ENCODE peak calls at places on chromosome 12, in six cellular contexts. E, F, O, W, P and S are unnamed samples.
A peak's percentile ranks its signal among the peaks of the same experiment; 100 is the strongest.

GRCh38 chr12:25744334-25744733 is 191.3 kb upstream of the LMNTD1 start:
- DNase-seq in E (no peak), F (no peak), O (peak; percentile 37), W (no peak), P (no peak), S (no peak)

GRCh38 chr12:104747956-104748355 is 210.1 kb downstream of the SLC41A2 start:
- DNase-seq in O (no peak), F (no peak), P (no peak), W (no peak), E (no peak), S (no peak)

GRCh38 chr12:128789356-128789929 is 34.3 kb downstream of the SLC15A4 start:
- DNase-seq in F (peak; percentile 68), O (no peak), E (no peak), P (peak; percentile 47), W (no peak), S (no peak)

GRCh38 chr12:52200086-52200782 is 8.4 kb upstream of the KRT80 start:
- DNase-seq in E (no peak), W (no peak), P (no peak), O (no peak), F (no peak), S (no peak)

GRCh38 chr12:3761116-3761770 is 8.3 kb upstream of the CRACR2A start:
- DNase-seq in P (no peak), W (no peak), F (no peak), O (no peak), E (no peak), S (no peak)

GRCh38 chr12:19181666-19182426 is 52.3 kb downstream of the PLEKHA5 start:
- DNase-seq in F (no peak), O (peak; percentile 47), E (no peak), P (no peak), W (no peak), S (no peak)

GRCh38 chr12:127941332-127941731 is 325.6 kb upstream of the TMEM132C start:
- DNase-seq in W (no peak), O (no peak), F (no peak), E (no peak), P (no peak), S (no peak)

GRCh38 chr12:90235642-90236041 is 527.0 kb upstream of the ATP2B1 start:
- DNase-seq in W (no peak), F (no peak), E (no peak), P (no peak), O (peak; percentile 58), S (no peak)

GRCh38 chr12:389138-390096 is at the start of gene KDM5A:
- DNase-seq in E (no peak), F (peak; percentile 96), W (no peak), O (peak; percentile 97), P (peak; percentile 96), S (peak; percentile 83)

GRCh38 chr12:65510584-65511050 is 232.1 kb downstream of the MSRB3 start:
- DNase-seq in E (no peak), W (no peak), P (no peak), O (no peak), F (no peak), S (no peak)

GRCh38 chr12:102459314-102459713 is 21.0 kb downstream of the IGF1 start:
- DNase-seq in P (no peak), E (no peak), F (no peak), O (no peak), W (no peak), S (no peak)

GRCh38 chr12:87953257-87953860 is 75.8 kb downstream of the C12orf50 start:
- DNase-seq in P (peak; percentile 26), W (peak; percentile 40), F (peak; percentile 5), E (peak; percentile 25), O (peak; percentile 56), S (no peak)

GRCh38 chr12:67917811-67918210 is 71.4 kb upstream of the IFNG-AS1 start:
- DNase-seq in P (no peak), F (no peak), O (no peak), E (no peak), W (no peak), S (no peak)

GRCh38 chr12:54629925-54630324 is 4.8 kb downstream of the LACRT start:
- DNase-seq in E (no peak), O (no peak), F (no peak), W (no peak), P (no peak), S (no peak)

GRCh38 chr12:113236539-113237354 is 15.5 kb downstream of the TPCN1 start:
- DNase-seq in P (peak; percentile 34), O (peak; percentile 23), W (no peak), E (no peak), F (no peak), S (peak; percentile 25)

GRCh38 chr12:114476159-114476558 is 70.2 kb upstream of the TBX5 start:
- DNase-seq in O (peak; percentile 81), P (no peak), W (no peak), E (no peak), F (no peak), S (no peak)

GRCh38 chr12:117521327-117521726 is 159.9 kb upstream of the NOS1 start:
- DNase-seq in E (no peak), O (peak; percentile 49), F (no peak), P (no peak), W (no peak), S (no peak)

GRCh38 chr12:120249266-120249874 is 16.2 kb downstream of the PXN start:
- DNase-seq in W (no peak), P (no peak), E (no peak), F (no peak), O (no peak), S (no peak)

GRCh38 chr12:104737682-104738370 is 220.3 kb downstream of the SLC41A2 start:
- DNase-seq in E (peak; percentile 11), F (no peak), O (no peak), W (no peak), P (no peak), S (no peak)

GRCh38 chr12:95820096-95820703 is 29.6 kb upstream of the NTN4 start:
- DNase-seq in F (no peak), P (peak; percentile 49), W (peak; percentile 61), O (peak; percentile 76), E (no peak), S (no peak)

GRCh38 chr12:93029091-93029490 is 100.0 kb upstream of the EEA1 start:
- DNase-seq in O (no peak), P (no peak), F (no peak), E (no peak), W (no peak), S (no peak)

GRCh38 chr12:89138048-89138852 is 214.1 kb downstream of the DUSP6 start:
- DNase-seq in O (peak; percentile 76), E (no peak), P (no peak), W (no peak), F (no peak), S (no peak)

GRCh38 chr12:12999276-12999958 is 648 bp downstream of the HEBP1 start:
- DNase-seq in W (no peak), F (no peak), P (no peak), E (no peak), O (peak; percentile 49), S (no peak)

GRCh38 chr12:53750812-53751335 is 905 bp downstream of the CISTR start:
- DNase-seq in P (no peak), O (peak; percentile 43), W (no peak), E (no peak), F (peak; percentile 66), S (no peak)

GRCh38 chr12:77736219-77736965 is 94.3 kb upstream of the NAV3 start:
- DNase-seq in W (no peak), P (no peak), F (no peak), E (no peak), O (no peak), S (no peak)

GRCh38 chr12:115383668-115384067 is 699.7 kb upstream of the TBX3 start:
- DNase-seq in P (no peak), F (no peak), E (no peak), W (no peak), O (peak; percentile 82), S (peak; percentile 6)

GRCh38 chr12:92593734-92594402 is 108.9 kb upstream of the PLEKHG7 start:
- DNase-seq in O (peak; percentile 96), P (peak; percentile 15), F (peak; percentile 84), E (no peak), W (no peak), S (no peak)

GRCh38 chr12:95096852-95097251 is 23.4 kb upstream of the NR2C1 start:
- DNase-seq in E (peak; percentile 70), O (no peak), W (no peak), F (no peak), P (no peak), S (peak; percentile 33)

GRCh38 chr12:26124491-26125450 is at the start of gene BHLHE41:
- DNase-seq in E (no peak), P (peak; percentile 85), W (no peak), O (peak; percentile 76), F (no peak), S (peak; percentile 92)

GRCh38 chr12:91178139-91178561 is 4.5 kb downstream of the DCN start:
- DNase-seq in F (no peak), E (no peak), W (no peak), P (peak; percentile 9), O (peak; percentile 73), S (no peak)

GRCh38 chr12:106187155-106187789 is 48.5 kb upstream of the NUAK1 start:
- DNase-seq in O (no peak), W (no peak), F (no peak), P (no peak), E (no peak), S (no peak)